ENCODE peak calls at places on chromosomes 16 and 17, in nine cellular contexts. One of them, this sample, is unnamed.

GRCh38 chr16:4519274-4520058 is 19.1 kb downstream of the CDIP1 start:
- DNase-seq in GM12865: no peak
- DNase-seq in cardiac muscle cell: no peak
- DNase-seq in heart right ventricle: no peak
- DNase-seq in Calu3: no peak
- DNase-seq in GM23338: no peak
- DNase-seq in mucosa of descending colon: no peak
- DNase-seq in HL-60: no peak
- DNase-seq in brain microvascular endothelial cell: no peak
- DNase-seq in this sample: no peak

GRCh38 chr17:34570491-34570890 is 8.9 kb upstream of the TMEM132E start:
- DNase-seq in brain microvascular endothelial cell: no peak
- DNase-seq in GM12865: no peak
- DNase-seq in HL-60: no peak
- DNase-seq in GM23338: peak
- DNase-seq in Calu3: no peak
- DNase-seq in mucosa of descending colon: no peak
- DNase-seq in cardiac muscle cell: no peak
- DNase-seq in heart right ventricle: no peak
- DNase-seq in this sample: no peak

GRCh38 chr17:74569001-74569391 is 1.7 kb upstream of the CD300H start:
- DNase-seq in Calu3: no peak
- DNase-seq in mucosa of descending colon: no peak
- DNase-seq in heart right ventricle: no peak
- DNase-seq in cardiac muscle cell: no peak
- DNase-seq in HL-60: peak
- DNase-seq in brain microvascular endothelial cell: no peak
- DNase-seq in GM23338: no peak
- DNase-seq in GM12865: no peak
- DNase-seq in this sample: no peak

GRCh38 chr16:882256-882655 is 81.7 kb upstream of the GNG13 start:
- DNase-seq in GM23338: no peak
- DNase-seq in heart right ventricle: no peak
- DNase-seq in GM12865: no peak
- DNase-seq in mucosa of descending colon: peak
- DNase-seq in brain microvascular endothelial cell: no peak
- DNase-seq in HL-60: no peak
- DNase-seq in Calu3: no peak
- DNase-seq in cardiac muscle cell: no peak
- DNase-seq in this sample: no peak

GRCh38 chr16:2243031-2243528 is 6.8 kb downstream of the DNASE1L2 start:
- DNase-seq in Calu3: no peak
- DNase-seq in brain microvascular endothelial cell: no peak
- DNase-seq in GM23338: peak
- DNase-seq in heart right ventricle: no peak
- DNase-seq in cardiac muscle cell: no peak
- DNase-seq in GM12865: no peak
- DNase-seq in HL-60: no peak
- DNase-seq in mucosa of descending colon: no peak
- DNase-seq in this sample: no peak

GRCh38 chr17:58968662-58969061 is 138.0 kb downstream of the TRIM37 start:
- DNase-seq in cardiac muscle cell: peak
- DNase-seq in Calu3: no peak
- DNase-seq in GM23338: peak
- DNase-seq in mucosa of descending colon: no peak
- DNase-seq in GM12865: no peak
- DNase-seq in brain microvascular endothelial cell: no peak
- DNase-seq in heart right ventricle: no peak
- DNase-seq in HL-60: no peak
- DNase-seq in this sample: no peak

GRCh38 chr17:39662551-39663339 is 2.4 kb upstream of the TCAP start:
- DNase-seq in GM23338: peak
- DNase-seq in heart right ventricle: no peak
- DNase-seq in cardiac muscle cell: no peak
- DNase-seq in GM12865: no peak
- DNase-seq in Calu3: peak
- DNase-seq in mucosa of descending colon: peak
- DNase-seq in brain microvascular endothelial cell: no peak
- DNase-seq in HL-60: no peak
- DNase-seq in this sample: no peak

GRCh38 chr17:37299257-37299985 is 76.4 kb upstream of the C17orf78 start:
- DNase-seq in GM23338: peak
- DNase-seq in cardiac muscle cell: peak
- DNase-seq in HL-60: no peak
- DNase-seq in mucosa of descending colon: no peak
- DNase-seq in heart right ventricle: no peak
- DNase-seq in brain microvascular endothelial cell: no peak
- DNase-seq in Calu3: no peak
- DNase-seq in GM12865: no peak
- DNase-seq in this sample: no peak

GRCh38 chr17:79933863-79934652 is 94.8 kb upstream of the CBX4 start:
- DNase-seq in Calu3: peak
- DNase-seq in GM23338: no peak
- DNase-seq in GM12865: peak
- DNase-seq in brain microvascular endothelial cell: no peak
- DNase-seq in mucosa of descending colon: peak
- DNase-seq in cardiac muscle cell: no peak
- DNase-seq in HL-60: peak
- DNase-seq in heart right ventricle: no peak
- DNase-seq in this sample: no peak

GRCh38 chr16:8660841-8661301 is 13.5 kb upstream of the ABAT start:
- DNase-seq in GM23338: peak
- DNase-seq in HL-60: no peak
- DNase-seq in heart right ventricle: peak
- DNase-seq in GM12865: peak
- DNase-seq in cardiac muscle cell: peak
- DNase-seq in brain microvascular endothelial cell: peak
- DNase-seq in mucosa of descending colon: peak
- DNase-seq in Calu3: peak
- DNase-seq in this sample: peak

GRCh38 chr16:49355923-49356665 is 17.5 kb upstream of the C16orf78 start:
- DNase-seq in heart right ventricle: no peak
- DNase-seq in Calu3: no peak
- DNase-seq in mucosa of descending colon: no peak
- DNase-seq in GM23338: no peak
- DNase-seq in brain microvascular endothelial cell: no peak
- DNase-seq in cardiac muscle cell: no peak
- DNase-seq in GM12865: no peak
- DNase-seq in HL-60: no peak
- DNase-seq in this sample: no peak

GRCh38 chr16:75193265-75193650 is 13.7 kb downstream of the CTRB2 start:
- DNase-seq in GM23338: no peak
- DNase-seq in brain microvascular endothelial cell: no peak
- DNase-seq in GM12865: no peak
- DNase-seq in mucosa of descending colon: no peak
- DNase-seq in HL-60: no peak
- DNase-seq in cardiac muscle cell: no peak
- DNase-seq in heart right ventricle: no peak
- DNase-seq in Calu3: no peak
- DNase-seq in this sample: no peak

GRCh38 chr17:61571624-61572023 is 19.4 kb downstream of the NACA2 start:
- DNase-seq in GM23338: no peak
- DNase-seq in HL-60: no peak
- DNase-seq in cardiac muscle cell: no peak
- DNase-seq in Calu3: no peak
- DNase-seq in GM12865: no peak
- DNase-seq in heart right ventricle: no peak
- DNase-seq in brain microvascular endothelial cell: no peak
- DNase-seq in mucosa of descending colon: no peak
- DNase-seq in this sample: no peak

GRCh38 chr17:61575983-61576382 is 15.0 kb downstream of the NACA2 start:
- DNase-seq in brain microvascular endothelial cell: no peak
- DNase-seq in mucosa of descending colon: no peak
- DNase-seq in GM12865: no peak
- DNase-seq in cardiac muscle cell: no peak
- DNase-seq in GM23338: no peak
- DNase-seq in heart right ventricle: no peak
- DNase-seq in Calu3: no peak
- DNase-seq in HL-60: no peak
- DNase-seq in this sample: no peak

GRCh38 chr17:61578645-61579044 is 12.4 kb downstream of the NACA2 start:
- DNase-seq in GM23338: no peak
- DNase-seq in mucosa of descending colon: no peak
- DNase-seq in GM12865: no peak
- DNase-seq in brain microvascular endothelial cell: no peak
- DNase-seq in heart right ventricle: no peak
- DNase-seq in cardiac muscle cell: no peak
- DNase-seq in Calu3: no peak
- DNase-seq in HL-60: no peak
- DNase-seq in this sample: no peak

GRCh38 chr17:61575352-61575975 is 15.6 kb downstream of the NACA2 start:
- DNase-seq in cardiac muscle cell: no peak
- DNase-seq in GM23338: no peak
- DNase-seq in HL-60: no peak
- DNase-seq in heart right ventricle: no peak
- DNase-seq in brain microvascular endothelial cell: no peak
- DNase-seq in mucosa of descending colon: no peak
- DNase-seq in Calu3: no peak
- DNase-seq in GM12865: no peak
- DNase-seq in this sample: no peak

GRCh38 chr17:61574542-61575351 is 16.3 kb downstream of the NACA2 start:
- DNase-seq in GM12865: peak
- DNase-seq in HL-60: no peak
- DNase-seq in brain microvascular endothelial cell: peak
- DNase-seq in Calu3: peak
- DNase-seq in GM23338: peak
- DNase-seq in heart right ventricle: no peak
- DNase-seq in mucosa of descending colon: peak
- DNase-seq in cardiac muscle cell: peak
- DNase-seq in this sample: peak
- TF ChIP-seq CTCF in GM12865: no peak
- TF ChIP-seq CTCF in HL-60: no peak
- TF ChIP-seq CTCF in brain microvascular endothelial cell: peak
- TF ChIP-seq CTCF in Calu3: no peak
- TF ChIP-seq CTCF in GM23338: peak
- TF ChIP-seq CTCF in heart right ventricle: peak
- TF ChIP-seq CTCF in mucosa of descending colon: no peak
- TF ChIP-seq CTCF in cardiac muscle cell: peak
- TF ChIP-seq CTCF in this sample: peak

DNA sequence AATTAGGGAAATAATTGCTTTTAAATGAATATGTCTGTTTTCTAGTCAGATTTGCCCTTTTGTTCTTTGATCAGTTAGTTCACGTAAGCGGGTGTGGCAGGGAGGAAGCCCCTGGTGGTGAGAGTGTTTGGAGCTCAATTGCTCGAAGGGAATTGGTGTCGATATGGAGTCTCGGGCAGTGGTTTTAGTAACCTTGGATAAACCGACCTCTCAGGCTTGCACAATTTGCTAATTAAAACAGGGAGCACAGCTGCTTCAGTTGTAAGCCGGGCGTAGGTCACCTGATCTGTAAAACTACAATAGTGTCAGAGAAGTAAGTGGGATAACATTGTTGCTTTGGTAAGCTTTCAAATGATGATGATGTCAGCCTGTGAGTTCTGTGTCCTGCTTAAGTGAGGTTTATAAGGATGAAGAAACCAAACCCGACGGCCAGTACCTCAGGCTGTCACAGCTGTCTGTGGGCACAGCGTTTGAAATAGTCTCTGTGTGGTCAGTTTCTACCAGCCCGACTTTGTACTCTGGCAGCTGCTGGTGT is 2.9 kb downstream of the ZNF750 start:
- DNase-seq in brain microvascular endothelial cell: no peak
- DNase-seq in GM23338: peak
- DNase-seq in mucosa of descending colon: no peak
- DNase-seq in heart right ventricle: no peak
- DNase-seq in Calu3: no peak
- DNase-seq in cardiac muscle cell: no peak
- DNase-seq in GM12865: no peak
- DNase-seq in HL-60: no peak
- DNase-seq in this sample: no peak
- TF ChIP-seq CTCF in brain microvascular endothelial cell: peak
- TF ChIP-seq CTCF in GM23338: no peak
- TF ChIP-seq CTCF in mucosa of descending colon: no peak
- TF ChIP-seq CTCF in heart right ventricle: peak
- TF ChIP-seq CTCF in Calu3: no peak
- TF ChIP-seq CTCF in cardiac muscle cell: no peak
- TF ChIP-seq CTCF in GM12865: no peak
- TF ChIP-seq CTCF in HL-60: no peak
- TF ChIP-seq CTCF in this sample: no peak

DNA sequence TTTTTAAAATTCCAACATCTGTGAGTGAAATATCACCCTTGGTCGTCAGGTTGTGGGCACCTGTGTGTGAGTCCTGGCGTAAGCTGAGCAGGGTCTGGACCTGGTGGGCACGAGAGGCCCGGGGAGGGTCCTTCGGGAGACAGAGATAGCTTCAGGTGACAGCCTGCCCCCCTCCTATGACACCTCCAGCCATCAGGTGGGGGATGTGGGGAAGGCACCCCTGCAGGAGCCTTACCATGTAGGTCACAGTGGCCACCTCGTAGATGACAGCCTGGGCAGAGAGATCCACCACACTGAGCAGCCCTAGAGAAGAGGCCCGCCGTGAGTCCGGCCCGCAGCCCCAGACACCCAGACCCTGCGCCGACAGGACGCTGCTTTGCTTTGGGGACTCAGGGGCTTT is 11.2 kb downstream of the SLC47A2 start:
- DNase-seq in heart right ventricle: no peak
- DNase-seq in brain microvascular endothelial cell: no peak
- DNase-seq in Calu3: no peak
- DNase-seq in HL-60: no peak
- DNase-seq in GM23338: no peak
- DNase-seq in mucosa of descending colon: no peak
- DNase-seq in cardiac muscle cell: no peak
- DNase-seq in GM12865: no peak
- DNase-seq in this sample: no peak
- TF ChIP-seq CTCF in heart right ventricle: no peak
- TF ChIP-seq CTCF in brain microvascular endothelial cell: no peak
- TF ChIP-seq CTCF in Calu3: no peak
- TF ChIP-seq CTCF in HL-60: no peak
- TF ChIP-seq CTCF in GM23338: no peak
- TF ChIP-seq CTCF in mucosa of descending colon: no peak
- TF ChIP-seq CTCF in cardiac muscle cell: no peak
- TF ChIP-seq CTCF in GM12865: no peak
- TF ChIP-seq CTCF in this sample: no peak

GRCh38 chr17:82400830-82401229 is 17.3 kb upstream of the HEXD start:
- DNase-seq in brain microvascular endothelial cell: no peak
- DNase-seq in mucosa of descending colon: peak
- DNase-seq in heart right ventricle: no peak
- DNase-seq in GM23338: no peak
- DNase-seq in Calu3: no peak
- DNase-seq in GM12865: peak
- DNase-seq in HL-60: peak
- DNase-seq in cardiac muscle cell: no peak
- DNase-seq in this sample: no peak

GRCh38 chr17:82399601-82400101 is 18.5 kb upstream of the HEXD start:
- DNase-seq in HL-60: peak
- DNase-seq in GM12865: no peak
- DNase-seq in brain microvascular endothelial cell: no peak
- DNase-seq in mucosa of descending colon: no peak
- DNase-seq in cardiac muscle cell: no peak
- DNase-seq in GM23338: no peak
- DNase-seq in heart right ventricle: no peak
- DNase-seq in Calu3: no peak
- DNase-seq in this sample: no peak

GRCh38 chr17:82400206-82400605 is 17.9 kb upstream of the HEXD start:
- DNase-seq in GM23338: no peak
- DNase-seq in mucosa of descending colon: no peak
- DNase-seq in GM12865: no peak
- DNase-seq in heart right ventricle: no peak
- DNase-seq in cardiac muscle cell: peak
- DNase-seq in HL-60: peak
- DNase-seq in Calu3: no peak
- DNase-seq in brain microvascular endothelial cell: no peak
- DNase-seq in this sample: no peak

GRCh38 chr17:82397449-82398335 is 20.5 kb upstream of the HEXD start:
- DNase-seq in brain microvascular endothelial cell: no peak
- DNase-seq in GM23338: no peak
- DNase-seq in cardiac muscle cell: no peak
- DNase-seq in HL-60: no peak
- DNase-seq in GM12865: no peak
- DNase-seq in mucosa of descending colon: peak
- DNase-seq in Calu3: no peak
- DNase-seq in heart right ventricle: no peak
- DNase-seq in this sample: no peak

GRCh38 chr17:82399030-82399429 is 19.1 kb upstream of the HEXD start:
- DNase-seq in mucosa of descending colon: no peak
- DNase-seq in brain microvascular endothelial cell: no peak
- DNase-seq in cardiac muscle cell: peak
- DNase-seq in GM12865: no peak
- DNase-seq in heart right ventricle: no peak
- DNase-seq in HL-60: no peak
- DNase-seq in Calu3: no peak
- DNase-seq in GM23338: no peak
- DNase-seq in this sample: peak
- TF ChIP-seq CTCF in mucosa of descending colon: no peak
- TF ChIP-seq CTCF in brain microvascular endothelial cell: no peak
- TF ChIP-seq CTCF in cardiac muscle cell: no peak
- TF ChIP-seq CTCF in GM12865: no peak
- TF ChIP-seq CTCF in heart right ventricle: no peak
- TF ChIP-seq CTCF in HL-60: no peak
- TF ChIP-seq CTCF in Calu3: no peak
- TF ChIP-seq CTCF in GM23338: no peak
- TF ChIP-seq CTCF in this sample: no peak

This sample was measured in HFFc6.